ENCODE peak calls at places on chromosome 16, in seven cellular contexts. S is stimulated activated naive CD8-positive, alpha-beta T cell treated with anti-CD3 and anti-CD28 coated beads, Interleukin-15, Interleukin-2, amounts not matched to agents 100 U/mL and 50 U/mL, for 24 hours; P is heart right ventricle; J is naive B cell; W is lower lobe of right lung; U is esophagus mucosa; T is HepG2. A is an unnamed sample.

GRCh38 chr16:26644912-26645543 is 421.7 kb upstream of the C16orf82 start:
- ATAC-seq in S (peak; percentile 14), P (no peak), J (no peak), W (no peak), U (no peak), T (no peak), A (no peak)

GRCh38 chr16:55284718-55285099 is 39.3 kb upstream of the IRX6 start:
- ATAC-seq in S (no peak), P (no peak), J (no peak), W (no peak), U (no peak), T (no peak), A (no peak)

GRCh38 chr16:47987136-47987535 is 168.7 kb downstream of the ABCC12 start:
- ATAC-seq in S (no peak), P (no peak), J (no peak), W (no peak), U (no peak), T (no peak), A (no peak)

GRCh38 chr16:8251298-8251697 is 339.0 kb downstream of the TMEM114 start:
- ATAC-seq in S (no peak), P (no peak), J (no peak), W (no peak), U (no peak), T (no peak), A (no peak)

GRCh38 chr16:76756951-76757350 is 434.0 kb upstream of the MON1B start:
- ATAC-seq in S (no peak), P (no peak), J (no peak), W (no peak), U (no peak), T (no peak), A (no peak)

GRCh38 chr16:89801800-89802199 is 14.6 kb downstream of the FANCA start:
- ATAC-seq in S (no peak), P (no peak), J (no peak), W (no peak), U (no peak), T (no peak), A (no peak)

GRCh38 chr16:22677024-22677830 is 136.7 kb upstream of the HS3ST2 start:
- ATAC-seq in S (no peak), P (no peak), J (no peak), W (no peak), U (no peak), T (no peak), A (no peak)

GRCh38 chr16:19690196-19690595 is 27.8 kb downstream of the KNOP1 start:
- ATAC-seq in S (no peak), P (peak; percentile 56), J (no peak), W (peak; percentile 61), U (no peak), T (no peak), A (peak; percentile 48)

GRCh38 chr16:57245472-57246113 is 534 bp downstream of the ARL2BP start:
- ATAC-seq in S (no peak), P (peak; percentile 31), J (peak; percentile 7), W (peak; percentile 57), U (peak; percentile 45), T (peak; percentile 47), A (no peak)

GRCh38 chr16:85923153-85924021 is 24.4 kb downstream of the IRF8 start:
- ATAC-seq in S (peak; percentile 3), P (no peak), J (no peak), W (no peak), U (no peak), T (no peak), A (no peak)

GRCh38 chr16:48176635-48177408 is 21.0 kb upstream of the ABCC12 start:
- ATAC-seq in S (no peak), P (no peak), J (no peak), W (no peak), U (no peak), T (peak; percentile 58), A (no peak)

GRCh38 chr16:64900517-64900916 is 221.3 kb downstream of the CDH11 start:
- ATAC-seq in S (no peak), P (no peak), J (no peak), W (no peak), U (no peak), T (no peak), A (no peak)

GRCh38 chr16:89133457-89134127 is 38.0 kb upstream of the CDH15 start:
- ATAC-seq in S (no peak), P (no peak), J (no peak), W (no peak), U (peak; percentile 18), T (no peak), A (no peak)

GRCh38 chr16:19766554-19766884 is 48.4 kb downstream of the IQCK start:
- ATAC-seq in S (no peak), P (peak; percentile 25), J (no peak), W (no peak), U (no peak), T (no peak), A (no peak)

GRCh38 chr16:53209489-53209888 is 154.7 kb downstream of the CHD9 start:
- ATAC-seq in S (no peak), P (no peak), J (no peak), W (no peak), U (no peak), T (no peak), A (no peak)

GRCh38 chr16:46982335-46982734 is 8.9 kb upstream of the DNAJA2 start:
- ATAC-seq in S (no peak), P (no peak), J (no peak), W (no peak), U (no peak), T (no peak), A (no peak)

GRCh38 chr16:85602402-85602801 is 10.7 kb upstream of the GSE1 start:
- ATAC-seq in S (no peak), P (no peak), J (no peak), W (no peak), U (no peak), T (no peak), A (no peak)

GRCh38 chr16:75064403-75065148 is 52.0 kb downstream of the LDHD start:
- ATAC-seq in S (peak; percentile 41), P (no peak), J (peak; percentile 41), W (peak; percentile 83), U (peak; percentile 88), T (peak; percentile 79), A (no peak)

GRCh38 chr16:88719267-88719932 is 13.1 kb downstream of the CTU2 start:
- ATAC-seq in S (no peak), P (peak; percentile 50), J (no peak), W (no peak), U (no peak), T (no peak), A (peak; percentile 61)

GRCh38 chr16:84294196-84295142 is at the start of gene WFDC1:
- ATAC-seq in S (no peak), P (peak; percentile 71), J (no peak), W (peak; percentile 64), U (peak; percentile 11), T (peak; percentile 25), A (peak; percentile 51)

GRCh38 chr16:83046664-83047063 is 419.9 kb downstream of the CDH13 start:
- ATAC-seq in S (no peak), P (no peak), J (no peak), W (no peak), U (no peak), T (no peak), A (no peak)

GRCh38 chr16:13780841-13781553 is 139.0 kb upstream of the ERCC4 start:
- ATAC-seq in S (no peak), P (no peak), J (no peak), W (no peak), U (no peak), T (peak; percentile 61), A (no peak)

GRCh38 chr16:55698331-55698730 is 42.5 kb downstream of the SLC6A2 start:
- ATAC-seq in S (no peak), P (no peak), J (no peak), W (no peak), U (no peak), T (no peak), A (no peak)

GRCh38 chr16:27920391-27920891 is 143.1 kb downstream of the GSG1L start:
- ATAC-seq in S (no peak), P (no peak), J (no peak), W (no peak), U (peak; percentile 77), T (peak; percentile 95), A (no peak)

GRCh38 chr16:56669005-56669839 is at the start of gene MT1H:
- ATAC-seq in S (peak; percentile 30), P (no peak), J (no peak), W (peak; percentile 28), U (peak; percentile 77), T (no peak), A (peak; percentile 17)

GRCh38 chr16:80583466-80583865 is 42.7 kb downstream of the DYNLRB2 start:
- ATAC-seq in S (peak; percentile 38), P (no peak), J (no peak), W (no peak), U (no peak), T (no peak), A (no peak)

GRCh38 chr16:79997257-79997656 is 396.7 kb upstream of the MAF start:
- ATAC-seq in S (no peak), P (no peak), J (no peak), W (no peak), U (no peak), T (peak; percentile 69), A (no peak)

GRCh38 chr16:18937390-18937789 is 11.2 kb upstream of the SMG1 start:
- ATAC-seq in S (no peak), P (no peak), J (no peak), W (no peak), U (no peak), T (no peak), A (no peak)

GRCh38 chr16:84117482-84117843 is 721 bp upstream of the MBTPS1 start:
- ATAC-seq in S (no peak), P (peak; percentile 1), J (no peak), W (peak; percentile 1), U (no peak), T (peak; percentile 32), A (no peak)

A was measured in gastroesophageal sphincter.